ENCODE peak calls at places on chromosomes 2 and 18, in nine cellular contexts. X is MM.1S, Q is SK-N-SH, F is GM23338, N is GM23248, A is PC-3, P is hepatocyte, V is OCI-LY7, L is HCT116. H is an unnamed sample.

GRCh38 chr2:128596453-128597430 is 278.1 kb upstream of the HS6ST1 start:
- DNase-seq in L (no peak), V (no peak), P (no peak), X (no peak), Q (no peak), F (no peak), A (no peak), N (no peak), H (no peak)

GRCh38 chr2:203786912-203787311 is 80.5 kb downstream of the CD28 start:
- DNase-seq in A (no peak), N (peak), X (no peak), P (no peak), V (peak), L (no peak), F (no peak), Q (peak), H (no peak)

GRCh38 chr2:220270506-220271070 is 643.2 kb downstream of the SLC4A3 start:
- DNase-seq in V (no peak), L (no peak), N (no peak), Q (no peak), X (no peak), F (no peak), P (no peak), A (no peak), H (no peak)

GRCh38 chr18:76618721-76619120 is 123.7 kb upstream of the ZNF516 start:
- DNase-seq in P (no peak), F (no peak), Q (no peak), V (no peak), X (no peak), A (no peak), N (no peak), L (no peak), H (no peak)

GRCh38 chr2:191701696-191702095 is 23.8 kb downstream of the NABP1 start:
- DNase-seq in Q (no peak), A (no peak), F (no peak), V (no peak), X (no peak), L (no peak), N (no peak), P (no peak), H (peak)

GRCh38 chr2:16134436-16135165 is 194.3 kb downstream of the MYCN start:
- DNase-seq in F (no peak), P (no peak), X (no peak), V (no peak), A (no peak), L (no peak), N (no peak), Q (no peak), H (no peak)

GRCh38 chr2:45578056-45578843 is 32.8 kb downstream of the SRBD1 start:
- DNase-seq in A (peak), V (peak), N (peak), Q (peak), X (peak), F (peak), L (no peak), P (peak), H (peak)

GRCh38 chr2:189254268-189254883 is 74.8 kb upstream of the COL5A2 start:
- DNase-seq in F (no peak), V (no peak), N (peak), L (no peak), Q (peak), X (no peak), P (peak), A (peak), H (peak)

GRCh38 chr18:58310517-58310916 is 266.5 kb downstream of the NEDD4L start:
- DNase-seq in Q (no peak), L (no peak), P (peak), A (no peak), N (no peak), X (no peak), F (peak), V (no peak), H (no peak)

GRCh38 chr18:69400253-69400975 is at the start of gene DOK6:
- DNase-seq in V (no peak), P (peak), A (no peak), X (no peak), F (peak), L (no peak), Q (peak), N (peak), H (peak)

GRCh38 chr18:199768-200167 is 41.4 kb downstream of the USP14 start:
- DNase-seq in X (no peak), L (no peak), A (peak), Q (no peak), P (no peak), F (no peak), V (no peak), N (no peak), H (no peak)

GRCh38 chr2:47618272-47618552 is 164.7 kb upstream of the MSH6 start:
- DNase-seq in V (no peak), Q (no peak), F (no peak), X (no peak), A (no peak), N (no peak), P (no peak), L (no peak), H (no peak)

GRCh38 chr18:76528477-76529432 is 33.7 kb upstream of the ZNF516 start:
- DNase-seq in Q (no peak), X (no peak), A (no peak), F (peak), V (no peak), L (no peak), N (peak), P (peak), H (peak)

GRCh38 chr18:56984731-56985130 is 162.2 kb upstream of the BOD1L2 start:
- DNase-seq in L (no peak), A (no peak), Q (no peak), N (no peak), P (no peak), V (no peak), F (no peak), X (no peak), H (no peak)

GRCh38 chr2:237550057-237550415 is 16.3 kb upstream of the PRLH start:
- DNase-seq in F (no peak), X (no peak), Q (no peak), N (no peak), A (no peak), V (no peak), P (no peak), L (no peak), H (no peak)

GRCh38 chr18:54238181-54238936 is 13.9 kb upstream of the MBD2 start:
- DNase-seq in A (no peak), P (no peak), Q (no peak), V (no peak), F (no peak), X (no peak), L (no peak), N (no peak), H (no peak)

GRCh38 chr2:28477645-28478044 is 18.2 kb upstream of the PLB1 start:
- DNase-seq in N (no peak), Q (no peak), L (no peak), X (peak), V (no peak), P (no peak), F (no peak), A (no peak), H (no peak)

GRCh38 chr2:26848336-26849055 is 564 bp downstream of the DPYSL5 start:
- DNase-seq in F (peak), V (no peak), X (no peak), P (peak), L (no peak), A (no peak), N (peak), Q (peak), H (peak)

GRCh38 chr2:235679471-235679870 is 185.6 kb downstream of the AGAP1 start:
- DNase-seq in Q (no peak), P (no peak), F (no peak), L (no peak), V (no peak), X (no peak), N (no peak), A (no peak), H (no peak)

GRCh38 chr2:98216611-98217010 is 129.6 kb downstream of the VWA3B start:
- DNase-seq in P (no peak), L (no peak), V (no peak), N (no peak), X (no peak), F (no peak), A (peak), Q (no peak), H (no peak)

GRCh38 chr2:196399736-196400691 is 228.6 kb upstream of the STK17B start:
- DNase-seq in P (peak), A (peak), L (peak), V (no peak), Q (no peak), X (no peak), F (no peak), N (peak), H (no peak)

GRCh38 chr2:106032676-106033075 is 161.4 kb downstream of the UXS1 start:
- DNase-seq in A (no peak), Q (no peak), P (no peak), L (no peak), V (no peak), F (no peak), N (no peak), X (no peak), H (no peak)

GRCh38 chr18:44630118-44630517 is 50.6 kb upstream of the SETBP1 start:
- DNase-seq in A (no peak), X (no peak), F (no peak), L (no peak), P (no peak), V (no peak), N (no peak), Q (no peak), H (no peak)

GRCh38 chr18:11872479-11873136 is 21.4 kb downstream of the CHMP1B start:
- DNase-seq in F (peak), L (peak), P (peak), N (peak), X (no peak), A (peak), V (peak), Q (no peak), H (peak)

GRCh38 chr2:62217980-62218379 is 22.1 kb downstream of the B3GNT2 start:
- DNase-seq in F (no peak), X (no peak), Q (no peak), P (no peak), L (no peak), N (peak), V (no peak), A (no peak), H (no peak)

GRCh38 chr2:6310910-6311215 is 554.8 kb downstream of the CMPK2 start:
- DNase-seq in N (no peak), P (no peak), L (no peak), Q (no peak), X (no peak), F (no peak), V (no peak), A (no peak), H (no peak)

GRCh38 chr2:121155502-121156056 is 129.4 kb downstream of the TFCP2L1 start:
- DNase-seq in A (peak), N (no peak), Q (no peak), X (no peak), P (peak), F (no peak), L (no peak), V (no peak), H (no peak)

GRCh38 chr2:7927694-7928093 is 754.2 kb upstream of the ID2 start:
- DNase-seq in P (no peak), F (no peak), N (peak), X (no peak), L (no peak), V (no peak), A (peak), Q (no peak), H (no peak)

GRCh38 chr2:108614043-108614435 is 79.8 kb downstream of the LIMS1 start:
- DNase-seq in A (no peak), F (no peak), L (no peak), N (no peak), Q (no peak), V (no peak), P (no peak), X (no peak), H (no peak)

GRCh38 chr2:74707837-74708236 is 53.8 kb downstream of the SEMA4F start:
- DNase-seq in X (no peak), A (no peak), V (no peak), F (no peak), L (no peak), Q (no peak), P (no peak), N (no peak), H (no peak)

GRCh38 chr2:74712223-74713053 is 58.4 kb downstream of the SEMA4F start:
- DNase-seq in L (no peak), X (no peak), F (no peak), V (no peak), A (peak), Q (no peak), N (peak), P (no peak), H (no peak)

GRCh38 chr2:74706741-74707140 is 52.7 kb downstream of the SEMA4F start:
- DNase-seq in F (no peak), N (no peak), V (no peak), P (no peak), Q (no peak), L (no peak), X (no peak), A (no peak), H (no peak)

GRCh38 chr2:74708296-74708695 is 54.2 kb downstream of the SEMA4F start:
- DNase-seq in L (no peak), N (no peak), V (no peak), A (no peak), P (no peak), F (no peak), Q (no peak), X (no peak), H (no peak)

DNA sequence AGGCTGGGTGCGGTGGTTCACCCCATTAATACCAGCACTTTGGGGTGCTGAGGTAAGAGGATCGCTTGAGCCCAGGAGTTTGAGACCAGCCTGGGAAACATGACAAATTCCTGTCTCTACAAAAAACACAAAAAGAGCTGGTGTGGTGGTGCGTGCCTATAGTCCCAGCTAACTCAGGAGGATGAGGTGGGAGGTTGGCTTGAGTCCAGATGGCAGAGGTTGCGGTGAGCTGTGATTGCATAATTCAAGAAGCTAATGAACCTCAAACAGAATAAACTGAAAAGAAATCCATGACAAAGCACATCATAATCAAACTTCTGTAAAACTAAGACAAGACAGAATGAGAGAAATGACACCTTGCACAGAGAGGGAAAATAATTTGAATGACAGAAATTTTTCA is 54.8 kb downstream of the SEMA4F start:
- DNase-seq in X (no peak), L (no peak), Q (no peak), A (peak), P (no peak), N (peak), V (no peak), F (no peak), H (no peak)
- TF ChIP-seq EZH2phosphoT487 in X (no peak), L (no peak), Q (no peak), A (no peak), P (no peak), N (no peak), V (no peak), F (no peak), H (no peak)

GRCh38 chr2:201656740-201657139 is 13.4 kb upstream of the TMEM237 start:
- DNase-seq in Q (no peak), A (no peak), V (no peak), F (no peak), X (no peak), P (no peak), L (no peak), N (no peak), H (no peak)

GRCh38 chr2:201664334-201664733 is 21.0 kb upstream of the TMEM237 start:
- DNase-seq in L (no peak), F (peak), A (no peak), X (no peak), P (no peak), V (no peak), N (no peak), Q (no peak), H (no peak)

GRCh38 chr2:201661366-201661765 is 18.1 kb upstream of the TMEM237 start:
- DNase-seq in N (no peak), L (no peak), X (no peak), V (no peak), F (peak), Q (no peak), A (no peak), P (no peak), H (no peak)

GRCh38 chr2:201656102-201656501 is 12.8 kb upstream of the TMEM237 start:
- DNase-seq in L (no peak), V (no peak), P (no peak), Q (no peak), N (no peak), A (no peak), X (no peak), F (no peak), H (no peak)

GRCh38 chr2:201660293-201660895 is 17.1 kb upstream of the TMEM237 start:
- DNase-seq in N (no peak), F (peak), Q (no peak), A (no peak), L (no peak), X (no peak), P (no peak), V (peak), H (no peak)
- TF ChIP-seq EZH2phosphoT487 in N (no peak), F (no peak), Q (no peak), A (no peak), L (no peak), X (no peak), P (no peak), V (no peak), H (no peak)

DNA sequence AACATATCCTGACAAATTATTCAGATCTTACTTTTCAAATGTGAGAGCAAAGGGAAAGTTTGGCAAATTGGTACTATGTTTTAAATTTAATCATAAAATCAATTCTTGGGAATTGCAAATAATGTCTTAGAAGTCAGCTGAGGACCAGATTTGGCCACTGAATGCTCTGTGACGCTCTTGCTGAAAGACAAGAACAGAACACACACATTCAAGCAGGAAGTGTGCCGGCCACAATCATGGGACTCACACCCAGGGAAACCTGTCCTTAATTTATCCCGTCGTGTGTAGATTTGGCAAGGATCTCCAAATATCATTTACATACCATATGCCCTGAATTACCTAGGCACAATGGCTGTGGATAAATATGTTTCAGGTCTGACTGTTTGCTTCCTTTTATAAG is 253.1 kb downstream of the TCF4 start:
- DNase-seq in V (no peak), F (no peak), P (no peak), X (no peak), L (no peak), N (no peak), Q (no peak), A (no peak), H (no peak)
- TF ChIP-seq EZH2phosphoT487 in V (no peak), F (no peak), P (no peak), X (no peak), L (no peak), N (no peak), Q (no peak), A (no peak), H (no peak)

GRCh38 chr2:239475161-239476028 is 74.6 kb upstream of the HDAC4 start:
- DNase-seq in V (no peak), N (no peak), X (no peak), A (no peak), F (no peak), P (no peak), L (no peak), Q (no peak), H (no peak)

GRCh38 chr2:239476029-239476756 is 75.4 kb upstream of the HDAC4 start:
- DNase-seq in V (no peak), P (no peak), F (no peak), X (no peak), Q (no peak), L (no peak), N (no peak), A (no peak), H (no peak)

GRCh38 chr2:239471011-239471792 is 70.4 kb upstream of the HDAC4 start:
- DNase-seq in P (no peak), N (no peak), Q (no peak), L (no peak), F (no peak), X (no peak), A (no peak), V (no peak), H (no peak)

GRCh38 chr2:239472220-239472775 is 71.5 kb upstream of the HDAC4 start:
- DNase-seq in A (no peak), Q (no peak), P (no peak), L (no peak), X (no peak), V (no peak), N (no peak), F (no peak), H (no peak)

DNA sequence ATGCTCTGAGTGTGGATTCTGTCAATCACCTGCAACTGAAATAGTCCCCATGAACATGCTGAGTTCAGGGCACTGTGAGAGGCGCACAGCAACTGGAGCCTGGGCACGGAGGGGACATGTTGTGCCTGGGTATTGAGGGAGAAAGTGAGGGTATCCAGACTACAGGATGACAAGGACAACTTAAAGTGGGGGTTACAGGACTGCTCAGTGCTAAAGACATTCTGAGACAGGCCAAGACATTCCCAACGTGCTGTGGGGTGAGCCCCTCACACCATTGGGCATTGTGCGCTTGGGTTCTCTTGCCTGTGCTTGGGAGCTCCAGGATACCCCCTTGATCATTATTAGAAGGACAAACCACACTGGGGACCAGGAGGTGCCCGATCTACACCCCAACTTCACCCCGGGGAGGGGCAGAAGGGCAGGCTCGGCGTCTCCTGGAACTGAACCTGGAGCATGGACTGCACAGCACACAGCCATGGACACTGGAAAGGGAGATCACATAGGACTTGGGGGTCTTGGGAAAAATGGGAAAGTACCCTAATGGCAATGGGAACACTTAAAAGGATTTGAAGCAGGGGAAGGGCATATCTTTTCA is 72.5 kb upstream of the HDAC4 start:
- DNase-seq in N (no peak), X (no peak), V (no peak), L (no peak), P (no peak), A (no peak), Q (no peak), F (no peak), H (no peak)
- TF ChIP-seq EZH2phosphoT487 in N (no peak), X (no peak), V (no peak), L (no peak), P (no peak), A (no peak), Q (no peak), F (no peak), H (no peak)

DNA sequence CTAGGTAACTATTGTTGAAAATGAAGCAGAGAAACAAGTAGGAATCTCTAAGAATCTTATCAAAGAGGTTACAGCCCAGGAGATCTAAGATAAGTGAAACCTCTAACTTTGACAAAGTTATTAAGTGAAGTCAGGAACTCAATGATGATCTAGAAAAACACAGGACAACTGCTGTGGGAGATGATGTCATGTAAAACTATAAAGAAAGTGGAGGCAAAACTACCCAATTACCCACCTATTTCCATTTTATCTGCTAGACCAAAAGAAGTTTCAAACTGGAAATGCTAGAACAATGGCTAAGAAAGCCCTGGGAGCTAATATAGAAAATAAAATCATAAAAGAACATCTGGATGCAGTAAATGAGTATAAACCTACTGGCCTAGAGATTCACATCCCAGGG is 50.3 kb downstream of the SATB2 start:
- DNase-seq in L (no peak), F (no peak), X (no peak), N (no peak), V (no peak), A (no peak), Q (no peak), P (no peak), H (no peak)
- TF ChIP-seq EZH2phosphoT487 in L (no peak), F (no peak), X (no peak), N (no peak), V (no peak), A (no peak), Q (no peak), P (no peak), H (no peak)

H was measured in neural progenitor cell.